ENCODE peak calls at places on chromosomes 1 and 21, in five cellular contexts. One of them, this sample, is unnamed. For H3K4me1, the result is how much of the 10 kb centered on the place peaks cover.

GRCh38 chr1:216531308-216532239 is 108.3 kb upstream of the USH2A start:
- DNase-seq in right lobe of liver: peak
- DNase-seq in PC-3: peak
- DNase-seq in hepatocyte: no peak
- DNase-seq in sigmoid colon: no peak
- DNase-seq in this sample: peak

GRCh38 chr1:97632075-97632474 is 288.8 kb downstream of the DPYD start:
- DNase-seq in right lobe of liver: no peak
- DNase-seq in PC-3: peak
- DNase-seq in hepatocyte: peak
- DNase-seq in sigmoid colon: no peak
- DNase-seq in this sample: no peak

GRCh38 chr21:32140212-32141008 is 138.4 kb downstream of the MIS18A start:
- DNase-seq in right lobe of liver: no peak
- DNase-seq in PC-3: no peak
- DNase-seq in hepatocyte: no peak
- DNase-seq in sigmoid colon: no peak
- DNase-seq in this sample: no peak

GRCh38 chr1:110339040-110339426 is at the start of gene RBM15:
- DNase-seq in right lobe of liver: peak
- DNase-seq in PC-3: peak
- DNase-seq in hepatocyte: peak
- DNase-seq in sigmoid colon: peak
- DNase-seq in this sample: peak

GRCh38 chr1:208165659-208166058 is 78.5 kb downstream of the PLXNA2 start:
- DNase-seq in right lobe of liver: no peak
- DNase-seq in PC-3: no peak
- DNase-seq in hepatocyte: no peak
- DNase-seq in sigmoid colon: peak
- DNase-seq in this sample: no peak

GRCh38 chr1:60825593-60825992 is 256.8 kb upstream of the NFIA start:
- DNase-seq in right lobe of liver: no peak
- DNase-seq in PC-3: no peak
- DNase-seq in hepatocyte: no peak
- DNase-seq in sigmoid colon: no peak
- DNase-seq in this sample: no peak

GRCh38 chr1:52139817-52140540 is 1.9 kb upstream of the ZFYVE9 start:
- DNase-seq in right lobe of liver: no peak
- DNase-seq in PC-3: peak
- DNase-seq in hepatocyte: peak
- DNase-seq in sigmoid colon: no peak
- DNase-seq in this sample: no peak

GRCh38 chr1:98119793-98120192 is 199.0 kb upstream of the DPYD start:
- DNase-seq in right lobe of liver: no peak
- DNase-seq in PC-3: peak
- DNase-seq in hepatocyte: peak
- DNase-seq in sigmoid colon: no peak
- DNase-seq in this sample: no peak

GRCh38 chr1:36279110-36279788 is 26.9 kb upstream of the SH3D21 start:
- DNase-seq in right lobe of liver: no peak
- DNase-seq in PC-3: no peak
- DNase-seq in hepatocyte: no peak
- DNase-seq in sigmoid colon: no peak
- DNase-seq in this sample: peak

GRCh38 chr21:46636181-46636512 is 673 bp downstream of the PRMT2 start:
- DNase-seq in right lobe of liver: no peak
- DNase-seq in PC-3: peak
- DNase-seq in hepatocyte: no peak
- DNase-seq in sigmoid colon: no peak
- DNase-seq in this sample: no peak

GRCh38 chr21:46637952-46638746 is 2.7 kb downstream of the PRMT2 start:
- DNase-seq in right lobe of liver: no peak
- DNase-seq in PC-3: peak
- DNase-seq in hepatocyte: no peak
- DNase-seq in sigmoid colon: no peak
- DNase-seq in this sample: no peak

GRCh38 chr21:46635324-46636180 is at the start of gene PRMT2:
- DNase-seq in right lobe of liver: peak
- DNase-seq in PC-3: peak
- DNase-seq in hepatocyte: peak
- DNase-seq in sigmoid colon: peak
- DNase-seq in this sample: peak

GRCh38 chr21:46634966-46635323 is 529 bp upstream of the PRMT2 start:
- DNase-seq in right lobe of liver: no peak
- DNase-seq in PC-3: peak
- DNase-seq in hepatocyte: peak
- DNase-seq in sigmoid colon: peak
- DNase-seq in this sample: peak

GRCh38 chr21:46636550-46637289 is 1.2 kb downstream of the PRMT2 start:
- DNase-seq in right lobe of liver: no peak
- DNase-seq in PC-3: peak
- DNase-seq in hepatocyte: no peak
- DNase-seq in sigmoid colon: no peak
- DNase-seq in this sample: no peak
- H3K4me1 ChIP-seq in right lobe of liver: under half
- H3K4me1 ChIP-seq in PC-3: under half
- H3K4me1 ChIP-seq in hepatocyte: under half
- H3K4me1 ChIP-seq in sigmoid colon: under half
- H3K4me1 ChIP-seq in this sample: under half

GRCh38 chr1:31814041-31814511 is 1.7 kb downstream of the SPOCD1 start:
- DNase-seq in right lobe of liver: peak
- DNase-seq in PC-3: no peak
- DNase-seq in hepatocyte: no peak
- DNase-seq in sigmoid colon: no peak
- DNase-seq in this sample: peak
- TF ChIP-seq CTCF in right lobe of liver: no peak
- TF ChIP-seq CTCF in PC-3: no peak
- TF ChIP-seq CTCF in hepatocyte: no peak
- TF ChIP-seq CTCF in sigmoid colon: no peak
- TF ChIP-seq CTCF in this sample: no peak

DNA sequence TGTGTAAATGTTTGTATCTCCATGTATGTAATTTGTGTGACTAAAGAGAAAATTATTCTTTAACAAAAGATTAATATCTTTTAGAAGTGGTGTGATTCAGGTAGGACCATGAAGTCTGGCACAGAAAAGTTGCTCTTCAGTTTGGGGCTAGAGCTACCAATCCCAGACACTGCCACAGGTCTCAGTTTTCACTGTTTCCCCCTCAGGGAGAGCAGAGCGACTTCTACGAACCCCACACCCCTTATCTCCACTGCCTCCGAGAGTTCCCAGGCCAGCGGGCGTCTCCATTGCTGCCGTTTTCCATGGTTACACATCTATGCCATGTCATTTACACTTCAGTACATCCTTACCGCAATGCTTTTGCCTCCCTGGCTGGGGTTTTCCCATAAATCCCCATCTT is 93.0 kb upstream of the SMYD2 start:
- DNase-seq in right lobe of liver: no peak
- DNase-seq in PC-3: no peak
- DNase-seq in hepatocyte: no peak
- DNase-seq in sigmoid colon: no peak
- DNase-seq in this sample: no peak
- H3K27ac ChIP-seq in right lobe of liver: no peak
- H3K27ac ChIP-seq in PC-3: no peak
- H3K27ac ChIP-seq in hepatocyte: no peak
- H3K27ac ChIP-seq in sigmoid colon: no peak
- H3K27ac ChIP-seq in this sample: no peak

DNA sequence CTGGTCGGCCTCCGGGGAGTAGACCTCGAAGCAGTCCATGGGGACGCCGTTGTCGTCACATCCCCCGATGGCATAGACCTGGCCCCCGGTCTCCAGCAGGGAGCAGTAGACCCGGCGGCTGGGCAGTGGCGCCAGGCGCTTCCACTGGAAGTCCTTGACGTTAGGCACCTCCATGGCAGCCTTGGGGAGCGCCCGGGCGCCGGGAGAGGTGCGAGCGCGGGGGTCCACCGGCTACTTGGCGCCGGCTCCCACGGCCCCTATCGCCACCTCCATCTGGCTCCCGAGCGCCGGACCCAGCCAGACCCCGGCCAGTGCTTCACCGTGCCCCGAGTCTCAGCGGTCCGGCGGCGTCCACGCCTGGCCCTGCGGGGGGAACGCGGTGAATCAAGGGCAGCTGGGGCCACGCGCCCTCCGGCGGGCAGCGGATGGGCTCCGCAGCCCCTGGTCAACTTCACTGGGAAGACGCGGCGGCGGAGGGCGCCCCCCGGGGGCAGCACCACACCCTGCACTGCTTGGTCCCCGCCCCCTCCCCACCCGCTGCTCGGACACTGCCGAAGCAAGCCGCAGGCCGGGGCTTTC is 13.2 kb downstream of the KLHDC8A start:
- DNase-seq in right lobe of liver: no peak
- DNase-seq in PC-3: no peak
- DNase-seq in hepatocyte: peak
- DNase-seq in sigmoid colon: no peak
- DNase-seq in this sample: peak
- H3K4me1 ChIP-seq in right lobe of liver: under half
- H3K4me1 ChIP-seq in PC-3: under half
- H3K4me1 ChIP-seq in hepatocyte: under half
- H3K4me1 ChIP-seq in sigmoid colon: under half
- H3K4me1 ChIP-seq in this sample: under half

GRCh38 chr1:101992816-101993575 is 3.7 kb downstream of the OLFM3 start:
- DNase-seq in right lobe of liver: no peak
- DNase-seq in PC-3: no peak
- DNase-seq in hepatocyte: no peak
- DNase-seq in sigmoid colon: no peak
- DNase-seq in this sample: no peak

GRCh38 chr1:101996830-101997485 is at the start of gene OLFM3:
- DNase-seq in right lobe of liver: no peak
- DNase-seq in PC-3: no peak
- DNase-seq in hepatocyte: peak
- DNase-seq in sigmoid colon: no peak
- DNase-seq in this sample: peak

GRCh38 chr1:101995984-101996731 is 568 bp downstream of the OLFM3 start:
- DNase-seq in right lobe of liver: no peak
- DNase-seq in PC-3: no peak
- DNase-seq in hepatocyte: peak
- DNase-seq in sigmoid colon: no peak
- DNase-seq in this sample: peak

GRCh38 chr1:101993703-101994102 is 3.0 kb downstream of the OLFM3 start:
- DNase-seq in right lobe of liver: no peak
- DNase-seq in PC-3: peak
- DNase-seq in hepatocyte: no peak
- DNase-seq in sigmoid colon: no peak
- DNase-seq in this sample: no peak
- TF ChIP-seq CTCF in right lobe of liver: no peak
- TF ChIP-seq CTCF in PC-3: peak
- TF ChIP-seq CTCF in hepatocyte: peak
- TF ChIP-seq CTCF in sigmoid colon: no peak
- TF ChIP-seq CTCF in this sample: no peak

DNA sequence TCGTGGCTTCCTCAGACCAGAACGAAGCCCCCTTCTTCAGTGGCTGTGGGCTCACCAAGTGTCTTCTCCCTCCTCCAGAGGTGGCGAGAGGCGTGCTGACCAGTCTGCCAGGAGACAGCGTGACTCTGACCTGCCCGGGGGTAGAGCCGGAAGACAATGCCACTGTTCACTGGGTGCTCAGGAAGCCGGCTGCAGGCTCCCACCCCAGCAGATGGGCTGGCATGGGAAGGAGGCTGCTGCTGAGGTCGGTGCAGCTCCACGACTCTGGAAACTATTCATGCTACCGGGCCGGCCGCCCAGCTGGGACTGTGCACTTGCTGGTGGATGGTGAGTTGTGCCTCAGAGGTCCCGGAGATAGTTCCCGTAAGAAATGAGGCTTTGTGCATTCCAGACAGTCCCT is 24.0 kb downstream of the IL6R start:
- DNase-seq in right lobe of liver: no peak
- DNase-seq in PC-3: no peak
- DNase-seq in hepatocyte: no peak
- DNase-seq in sigmoid colon: peak
- DNase-seq in this sample: peak
- H3K27ac ChIP-seq in right lobe of liver: no peak
- H3K27ac ChIP-seq in PC-3: no peak
- H3K27ac ChIP-seq in hepatocyte: no peak
- H3K27ac ChIP-seq in sigmoid colon: peak
- H3K27ac ChIP-seq in this sample: no peak